ENCODE peak calls at places on chromosomes 2 and 18, in eight cellular contexts. C is naive thymus-derived CD8-positive, alpha-beta T cell; R is retina; Y is T1000; H is HT1080; T is A673; P is cardiac muscle cell; I is HS-5. V is an unnamed sample.

GRCh38 chr2:120347387-120348010 is 1.6 kb downstream of the INHBB start:
- DNase-seq in C (no peak), R (peak), Y (no peak), H (no peak), T (no peak), P (peak), I (no peak), V (peak)

GRCh38 chr2:189312643-189313042 is 128.6 kb upstream of the WDR75 start:
- DNase-seq in C (peak), R (no peak), Y (no peak), H (no peak), T (no peak), P (no peak), I (no peak), V (no peak)

GRCh38 chr2:218671077-218671653 is 637 bp downstream of the RNF25 start:
- DNase-seq in C (no peak), R (no peak), Y (no peak), H (peak), T (peak), P (peak), I (no peak), V (peak)

GRCh38 chr2:134122610-134123009 is 131.3 kb upstream of the MGAT5 start:
- DNase-seq in C (peak), R (no peak), Y (no peak), H (no peak), T (no peak), P (no peak), I (no peak), V (no peak)

GRCh38 chr18:12744103-12744502 is 41.3 kb downstream of the PSMG2 start:
- DNase-seq in C (peak), R (no peak), Y (no peak), H (peak), T (peak), P (peak), I (peak), V (peak)

GRCh38 chr2:198042189-198042588 is 237.8 kb downstream of the PLCL1 start:
- DNase-seq in C (peak), R (no peak), Y (no peak), H (no peak), T (no peak), P (no peak), I (no peak), V (no peak)

GRCh38 chr2:32942728-32943485 is 3.8 kb upstream of the LTBP1 start:
- DNase-seq in C (no peak), R (no peak), Y (no peak), H (no peak), T (peak), P (no peak), I (no peak), V (no peak)

GRCh38 chr2:183019718-183020442 is 18.4 kb downstream of the NCKAP1 start:
- DNase-seq in C (no peak), R (no peak), Y (no peak), H (no peak), T (no peak), P (no peak), I (no peak), V (no peak)

GRCh38 chr2:100976061-100976460 is 26.0 kb upstream of the RPL31 start:
- DNase-seq in C (no peak), R (no peak), Y (no peak), H (no peak), T (no peak), P (no peak), I (no peak), V (no peak)

GRCh38 chr18:62521588-62521987 is 1.2 kb upstream of the ZCCHC2 start:
- DNase-seq in C (no peak), R (no peak), Y (no peak), H (no peak), T (no peak), P (peak), I (no peak), V (no peak)

GRCh38 chr2:1091895-1092585 is 141.4 kb downstream of the SNTG2 start:
- DNase-seq in C (no peak), R (no peak), Y (no peak), H (no peak), T (no peak), P (no peak), I (no peak), V (peak)

GRCh38 chr2:128591022-128591840 is 272.6 kb upstream of the HS6ST1 start:
- DNase-seq in C (no peak), R (no peak), Y (no peak), H (no peak), T (no peak), P (no peak), I (no peak), V (no peak)

GRCh38 chr2:31107588-31108300 is 30.5 kb downstream of the GALNT14 start:
- DNase-seq in C (no peak), R (no peak), Y (no peak), H (peak), T (peak), P (peak), I (no peak), V (no peak)

GRCh38 chr2:179768765-179769164 is 92.6 kb downstream of the ZNF385B start:
- DNase-seq in C (no peak), R (no peak), Y (no peak), H (peak), T (no peak), P (peak), I (no peak), V (no peak)

GRCh38 chr2:174722942-174723598 is 41.2 kb downstream of the CHRNA1 start:
- DNase-seq in C (no peak), R (no peak), Y (no peak), H (no peak), T (no peak), P (no peak), I (no peak), V (no peak)

GRCh38 chr2:169716938-169717690 is 16.5 kb upstream of the KLHL23 start:
- DNase-seq in C (no peak), R (no peak), Y (no peak), H (peak), T (no peak), P (no peak), I (no peak), V (peak)

GRCh38 chr2:146615778-146616177 is 1229.1 kb upstream of the ACVR2A start:
- DNase-seq in C (no peak), R (no peak), Y (no peak), H (no peak), T (no peak), P (no peak), I (no peak), V (no peak)

GRCh38 chr18:24397131-24397693 is 412 bp downstream of the OSBPL1A start:
- DNase-seq in C (no peak), R (peak), Y (peak), H (peak), T (peak), P (peak), I (peak), V (peak)

GRCh38 chr2:68901199-68901515 is 30.0 kb upstream of the BMP10 start:
- DNase-seq in C (no peak), R (no peak), Y (no peak), H (peak), T (peak), P (peak), I (no peak), V (peak)

GRCh38 chr2:132797551-132797950 is 127.5 kb upstream of the LYPD1 start:
- DNase-seq in C (no peak), R (no peak), Y (peak), H (peak), T (no peak), P (peak), I (peak), V (peak)

GRCh38 chr2:160075171-160075570 is 12.8 kb upstream of the PLA2R1 start:
- DNase-seq in C (no peak), R (no peak), Y (no peak), H (peak), T (no peak), P (peak), I (peak), V (peak)

GRCh38 chr18:53984021-53984420 is 240.4 kb downstream of the MBD2 start:
- DNase-seq in C (no peak), R (no peak), Y (peak), H (no peak), T (peak), P (peak), I (peak), V (peak)

GRCh38 chr2:201235865-201236811 is 24.2 kb upstream of the CASP8 start:
- DNase-seq in C (peak), R (peak), Y (peak), H (peak), T (peak), P (peak), I (peak), V (peak)

GRCh38 chr2:172919732-172920131 is 155.9 kb upstream of the MAP3K20 start:
- DNase-seq in C (no peak), R (no peak), Y (no peak), H (no peak), T (no peak), P (no peak), I (no peak), V (no peak)

GRCh38 chr2:38187416-38188127 is 111.6 kb upstream of the CYP1B1 start:
- DNase-seq in C (no peak), R (no peak), Y (no peak), H (peak), T (no peak), P (peak), I (no peak), V (peak)

GRCh38 chr2:218832520-218832919 is 917 bp upstream of the PRKAG3 start:
- DNase-seq in C (no peak), R (no peak), Y (no peak), H (peak), T (no peak), P (peak), I (peak), V (peak)

GRCh38 chr2:27191107-27191829 is 20.6 kb upstream of the ATRAID start:
- DNase-seq in C (peak), R (peak), Y (no peak), H (peak), T (peak), P (peak), I (no peak), V (peak)

GRCh38 chr18:77218642-77219041 is 31.0 kb upstream of the GALR1 start:
- DNase-seq in C (no peak), R (no peak), Y (no peak), H (no peak), T (no peak), P (no peak), I (no peak), V (no peak)

GRCh38 chr18:34691626-34692025 is 18.5 kb upstream of the DTNA start:
- DNase-seq in C (no peak), R (no peak), Y (no peak), H (no peak), T (no peak), P (no peak), I (no peak), V (no peak)

GRCh38 chr2:28721601-28722191 is 29.9 kb upstream of the PPP1CB start:
- DNase-seq in C (no peak), R (no peak), Y (no peak), H (no peak), T (no peak), P (no peak), I (no peak), V (no peak)

GRCh38 chr18:58135806-58136331 is 91.8 kb downstream of the NEDD4L start:
- DNase-seq in C (peak), R (peak), Y (no peak), H (peak), T (peak), P (peak), I (no peak), V (peak)

GRCh38 chr2:229344151-229344551 is 73.1 kb upstream of the PID1 start:
- DNase-seq in C (no peak), R (no peak), Y (no peak), H (peak), T (no peak), P (peak), I (peak), V (peak)

GRCh38 chr2:229930656-229931055 is 8.4 kb downstream of the FBXO36 start:
- DNase-seq in C (no peak), R (no peak), Y (no peak), H (no peak), T (no peak), P (no peak), I (no peak), V (no peak)